ENCODE peak calls at places on chromosomes 4 and X, in ten cellular contexts. L is upper lobe of right lung, F is sigmoid colon, Q is lower lobe of right lung, Y is cardiac muscle cell, K is heart right ventricle, E is stomach, D is Peyer's patch, T is astrocyte, P is tibial artery. M is an unnamed sample. For H3K4me1, the result is how much of the 10 kb centered on the place peaks cover.

GRCh38 chr4:2862528-2862927 is 18.9 kb downstream of the ADD1 start:
- DNase-seq in L (no peak), F (no peak), Q (no peak), Y (no peak), K (no peak), E (no peak), D (peak), T (peak), P (no peak), M (no peak)

GRCh38 chr4:130896920-130897319 is 1801.0 kb downstream of the C4orf33 start:
- DNase-seq in L (no peak), F (no peak), Q (no peak), Y (no peak), K (no peak), E (no peak), D (no peak), T (no peak), P (no peak), M (no peak)

GRCh38 chr4:145565328-145565727 is 53.9 kb upstream of the MMAA start:
- DNase-seq in L (no peak), F (no peak), Q (no peak), Y (no peak), K (no peak), E (no peak), D (no peak), T (no peak), P (no peak), M (no peak)

GRCh38 chr4:26746742-26747351 is 113.8 kb upstream of the STIM2 start:
- DNase-seq in L (no peak), F (no peak), Q (no peak), Y (no peak), K (no peak), E (no peak), D (no peak), T (no peak), P (no peak), M (no peak)

GRCh38 chrX:63503541-63503940 is 152.4 kb upstream of the SPIN4 start:
- DNase-seq in L (no peak), F (no peak), Q (no peak), Y (peak), K (no peak), E (no peak), D (no peak), T (peak), P (no peak), M (no peak)

GRCh38 chrX:10648608-10649007 is 28.2 kb upstream of the MID1 start:
- DNase-seq in L (no peak), F (no peak), Q (no peak), Y (peak), K (no peak), E (no peak), D (no peak), T (peak), P (no peak), M (no peak)

GRCh38 chrX:46686003-46686645 is 72.8 kb downstream of the SLC9A7 start:
- DNase-seq in L (no peak), F (no peak), Q (no peak), Y (peak), K (peak), E (no peak), D (peak), T (no peak), P (no peak), M (no peak)

GRCh38 chrX:123425471-123425870 is 241.4 kb downstream of the GRIA3 start:
- DNase-seq in L (no peak), F (no peak), Q (no peak), Y (no peak), K (no peak), E (no peak), D (no peak), T (no peak), P (no peak), M (no peak)

GRCh38 chr4:76881375-76881774 is 16.6 kb downstream of the SOWAHB start:
- DNase-seq in L (no peak), F (no peak), Q (no peak), Y (no peak), K (no peak), E (no peak), D (peak), T (no peak), P (no peak), M (no peak)

GRCh38 chr4:22487333-22487732 is 28.5 kb downstream of the ADGRA3 start:
- DNase-seq in L (no peak), F (no peak), Q (no peak), Y (no peak), K (no peak), E (no peak), D (no peak), T (no peak), P (no peak), M (no peak)

DNA sequence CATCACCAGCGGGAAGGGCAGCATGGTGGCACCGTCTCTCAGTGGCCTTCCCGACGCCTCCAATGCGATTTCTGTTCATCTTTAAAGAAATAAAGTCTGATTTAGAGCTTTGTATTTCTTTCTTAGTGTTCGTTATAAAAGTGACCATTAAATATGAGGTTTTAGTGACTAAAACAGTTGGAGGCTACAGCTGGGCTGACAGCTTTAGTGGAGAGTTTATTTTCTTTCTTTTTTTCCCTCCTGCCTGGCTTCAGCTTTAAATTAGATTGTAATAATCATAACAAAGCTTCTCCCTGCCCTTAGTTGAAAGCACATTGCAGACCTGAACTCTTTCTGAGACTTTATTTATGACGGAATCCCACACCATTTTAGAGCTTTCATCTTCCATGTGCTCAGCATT is 97.2 kb upstream of the PGRMC2 start:
- DNase-seq in L (no peak), F (no peak), Q (no peak), Y (no peak), K (no peak), E (no peak), D (no peak), T (no peak), P (no peak), M (no peak)
- H3K4me1 ChIP-seq in L (under half), F (half or more), Q (under half), Y (under half), K (under half), E (half or more), D (under half), T (under half), P (under half), M (under half)

DNA sequence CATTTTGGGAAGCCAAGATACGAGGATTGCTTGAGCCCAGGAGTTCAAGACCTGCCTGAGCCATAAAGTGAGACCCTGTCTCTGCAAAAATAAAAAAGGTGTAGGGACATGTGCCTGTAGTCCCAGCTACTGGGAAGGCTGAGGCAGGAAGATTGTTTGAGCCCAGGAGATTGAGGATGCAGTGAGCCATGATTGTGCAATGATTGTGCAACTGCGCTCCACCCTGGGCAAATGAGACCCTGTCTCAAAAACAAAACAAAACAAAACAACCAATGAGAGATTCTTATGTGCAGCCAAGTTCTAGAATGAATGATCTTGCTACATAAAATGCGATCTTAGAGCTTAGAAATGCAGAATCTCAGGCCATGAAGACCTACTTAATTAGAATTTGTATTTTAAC is 22.5 kb downstream of the SLC9B2 start:
- DNase-seq in L (no peak), F (no peak), Q (no peak), Y (peak), K (no peak), E (no peak), D (no peak), T (no peak), P (no peak), M (no peak)
- H3K27ac ChIP-seq in L (no peak), F (no peak), Q (no peak), Y (no peak), K (no peak), E (no peak), D (no peak), T (no peak), P (no peak), M (peak)

GRCh38 chr4:47418147-47418546 is 45.4 kb downstream of the COMMD8 start:
- DNase-seq in L (no peak), F (no peak), Q (no peak), Y (peak), K (no peak), E (no peak), D (no peak), T (no peak), P (no peak), M (no peak)

GRCh38 chr4:47413515-47413914 is 50.0 kb downstream of the COMMD8 start:
- DNase-seq in L (no peak), F (no peak), Q (no peak), Y (no peak), K (no peak), E (no peak), D (no peak), T (no peak), P (no peak), M (no peak)

GRCh38 chr4:47415719-47416118 is 47.8 kb downstream of the COMMD8 start:
- DNase-seq in L (no peak), F (no peak), Q (no peak), Y (no peak), K (no peak), E (no peak), D (no peak), T (no peak), P (no peak), M (no peak)

DNA sequence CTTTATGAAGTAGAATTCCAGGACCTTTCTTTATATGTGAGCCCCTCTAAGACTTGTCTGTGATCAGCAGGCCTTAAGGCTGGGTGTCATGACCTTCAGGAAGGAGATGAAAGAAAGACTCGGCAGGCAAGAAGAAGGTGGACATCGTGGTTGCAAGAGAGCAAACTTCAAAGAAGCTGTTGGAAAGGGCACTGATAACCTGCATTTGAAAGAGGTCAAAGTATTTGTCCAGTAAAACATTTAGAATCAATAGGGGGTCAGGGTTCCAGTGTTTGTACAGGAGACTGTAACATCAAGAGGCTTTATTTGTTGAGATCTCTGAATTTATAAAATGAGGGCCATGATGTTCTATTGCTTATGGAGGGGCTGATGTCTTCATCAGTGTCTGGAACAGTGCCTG is 44.2 kb downstream of the COMMD8 start:
- DNase-seq in L (no peak), F (no peak), Q (no peak), Y (no peak), K (no peak), E (no peak), D (no peak), T (no peak), P (no peak), M (no peak)
- TF ChIP-seq CTCF in L (no peak), F (no peak), Q (no peak), Y (no peak), K (no peak), E (no peak), D (no peak), T (no peak), P (no peak), M (no peak)

GRCh38 chrX:39199429-39199828 is 398.2 kb downstream of the MID1IP1 start:
- DNase-seq in L (no peak), F (no peak), Q (no peak), Y (no peak), K (no peak), E (no peak), D (no peak), T (no peak), P (no peak), M (no peak)
- H3K4me1 ChIP-seq in L (under half), F (under half), Q (under half), Y (under half), K (under half), E (under half), D (under half), T (under half), P (under half), M (under half)

GRCh38 chrX:134661295-134661694 is 3.0 kb upstream of the PLAC1 start:
- DNase-seq in L (no peak), F (no peak), Q (no peak), Y (no peak), K (no peak), E (no peak), D (no peak), T (no peak), P (no peak), M (no peak)
- H3K27ac ChIP-seq in L (no peak), F (no peak), Q (no peak), Y (no peak), K (no peak), E (no peak), D (no peak), T (no peak), P (no peak), M (no peak)

GRCh38 chr4:123398803-123399637 is 2.4 kb downstream of the SPRY1 start:
- DNase-seq in L (peak), F (peak), Q (peak), Y (peak), K (peak), E (peak), D (peak), T (peak), P (peak), M (peak)
- TF ChIP-seq CTCF in L (peak), F (no peak), Q (no peak), Y (no peak), K (no peak), E (no peak), D (no peak), T (no peak), P (no peak), M (peak)

DNA sequence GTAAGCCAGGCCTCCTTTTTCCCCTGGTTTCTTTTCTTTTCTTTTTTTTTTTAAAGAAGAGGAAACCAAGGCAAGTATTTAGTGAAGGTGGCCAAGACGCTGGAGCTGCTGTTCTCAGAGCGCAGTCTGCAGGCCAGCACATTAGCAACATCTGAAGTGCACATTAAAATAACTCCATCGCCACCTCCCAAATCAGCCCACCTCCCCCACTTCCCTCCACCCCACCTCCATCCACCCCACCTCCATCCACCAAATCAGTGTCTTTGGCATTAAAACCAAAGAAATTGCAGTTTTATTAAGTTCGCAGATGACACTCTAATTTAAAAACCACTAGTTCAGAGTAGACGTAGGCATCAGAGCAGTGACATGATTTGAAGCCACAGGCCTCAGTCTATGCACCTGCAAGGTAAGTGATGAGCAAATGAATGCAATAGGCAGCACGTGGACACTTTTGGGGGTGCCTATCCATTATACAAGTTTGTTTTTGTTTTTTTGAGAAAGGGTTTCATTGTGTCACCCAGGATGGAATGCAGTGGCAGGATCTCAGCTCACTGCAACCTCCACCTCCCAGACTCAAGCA is 88.1 kb upstream of the TRIM2 start:
- DNase-seq in L (no peak), F (no peak), Q (no peak), Y (no peak), K (no peak), E (no peak), D (no peak), T (no peak), P (no peak), M (no peak)
- H3K4me1 ChIP-seq in L (under half), F (under half), Q (under half), Y (under half), K (under half), E (under half), D (under half), T (under half), P (under half), M (under half)

GRCh38 chrX:40720386-40720785 is 15.0 kb downstream of the MED14 start:
- DNase-seq in L (no peak), F (no peak), Q (no peak), Y (no peak), K (no peak), E (no peak), D (no peak), T (no peak), P (no peak), M (no peak)
- H3K27ac ChIP-seq in L (no peak), F (no peak), Q (no peak), Y (no peak), K (no peak), E (no peak), D (peak), T (no peak), P (no peak), M (no peak)

GRCh38 chr4:17664755-17665154 is 50.3 kb downstream of the MED28 start:
- DNase-seq in L (no peak), F (no peak), Q (no peak), Y (no peak), K (no peak), E (no peak), D (no peak), T (no peak), P (no peak), M (no peak)

GRCh38 chr4:17665346-17665745 is 50.9 kb downstream of the MED28 start:
- DNase-seq in L (no peak), F (no peak), Q (no peak), Y (no peak), K (no peak), E (no peak), D (no peak), T (no peak), P (no peak), M (no peak)

GRCh38 chr4:17667653-17668201 is 53.3 kb downstream of the MED28 start:
- DNase-seq in L (no peak), F (no peak), Q (no peak), Y (no peak), K (no peak), E (no peak), D (no peak), T (no peak), P (no peak), M (no peak)

GRCh38 chr4:17665852-17666251 is 51.4 kb downstream of the MED28 start:
- DNase-seq in L (no peak), F (no peak), Q (no peak), Y (no peak), K (no peak), E (no peak), D (no peak), T (no peak), P (no peak), M (no peak)

GRCh38 chr4:17667253-17667652 is 52.8 kb downstream of the MED28 start:
- DNase-seq in L (no peak), F (no peak), Q (no peak), Y (no peak), K (no peak), E (no peak), D (no peak), T (no peak), P (no peak), M (no peak)
- TF ChIP-seq CTCF in L (no peak), F (no peak), Q (no peak), Y (no peak), K (no peak), E (no peak), D (no peak), T (no peak), P (no peak), M (no peak)